ENCODE peak calls at places on chromosomes 6 and 20, in four cellular contexts. K is keratinocyte, S is tibial nerve, Y is progenitor cell of endocrine pancreas. G is an unnamed sample.

GRCh38 chr20:38143238-38143645 is 21.8 kb downstream of the TGM2 start:
- DNase-seq in K (no peak), S (no peak), Y (no peak), G (no peak)

GRCh38 chr6:26026833-26027490 is 60.3 kb upstream of the HFE start:
- DNase-seq in K (no peak), S (peak; percentile 96), Y (peak; percentile 68), G (no peak)

GRCh38 chr20:52048365-52048764 is 143.2 kb downstream of the ZFP64 start:
- DNase-seq in K (no peak), S (no peak), Y (no peak), G (no peak)

GRCh38 chr6:2881358-2881885 is 21.7 kb downstream of the SERPINB9 start:
- DNase-seq in K (no peak), S (no peak), Y (no peak), G (no peak)

GRCh38 chr20:658202-658601 is 5.2 kb upstream of the SRXN1 start:
- DNase-seq in K (no peak), S (no peak), Y (no peak), G (no peak)

GRCh38 chr20:37296371-37296770 is 6.9 kb downstream of the MANBAL start:
- DNase-seq in K (no peak), S (no peak), Y (no peak), G (no peak)

GRCh38 chr6:162377735-162378134 is 349.8 kb downstream of the PRKN start:
- DNase-seq in K (no peak), S (peak; percentile 9), Y (no peak), G (no peak)

GRCh38 chr6:63598251-63599036 is 26.2 kb downstream of the LOC128125822 start:
- DNase-seq in K (no peak), S (peak; percentile 70), Y (peak; percentile 61), G (peak; percentile 25)

GRCh38 chr6:106735136-106735535 is 105.8 kb downstream of the QRSL1 start:
- DNase-seq in K (no peak), S (no peak), Y (no peak), G (no peak)

GRCh38 chr6:128327890-128328289 is 192.5 kb downstream of the PTPRK start:
- DNase-seq in K (no peak), S (no peak), Y (no peak), G (no peak)

GRCh38 chr6:75230484-75231325 is 12.9 kb downstream of the COX7A2 start:
- DNase-seq in K (peak; percentile 9), S (peak; percentile 61), Y (no peak), G (no peak)

GRCh38 chr6:52736145-52736544 is 27.1 kb downstream of the GSTA2 start:
- DNase-seq in K (no peak), S (no peak), Y (no peak), G (no peak)

GRCh38 chr20:3693376-3693775 is 11.6 kb upstream of the ADAM33 start:
- DNase-seq in K (no peak), S (no peak), Y (no peak), G (no peak)

GRCh38 chr6:109073344-109074235 is 21.1 kb downstream of the SESN1 start:
- DNase-seq in K (no peak), S (peak; percentile 74), Y (no peak), G (no peak)

GRCh38 chr6:136956590-136957573 is 34.8 kb downstream of the SLC35D3 start:
- DNase-seq in K (no peak), S (no peak), Y (no peak), G (no peak)

GRCh38 chr6:105503641-105504040 is 100.8 kb upstream of the PREP start:
- DNase-seq in K (no peak), S (no peak), Y (no peak), G (no peak)

GRCh38 chr6:125780540-125781306 is 10.0 kb upstream of the NCOA7 start:
- DNase-seq in K (no peak), S (peak; percentile 57), Y (no peak), G (no peak)

GRCh38 chr20:37593710-37594109 is 66.0 kb upstream of the BLCAP start:
- DNase-seq in K (no peak), S (no peak), Y (no peak), G (no peak)

GRCh38 chr6:5995705-5996686 is 10.7 kb downstream of the NRN1 start:
- DNase-seq in K (no peak), S (peak; percentile 78), Y (peak; percentile 44), G (no peak)

GRCh38 chr6:86355271-86355670 is 582.1 kb upstream of the HTR1E start:
- DNase-seq in K (no peak), S (no peak), Y (no peak), G (no peak)

GRCh38 chr20:23507346-23507745 is 16.4 kb downstream of the CST8 start:
- DNase-seq in K (no peak), S (no peak), Y (no peak), G (no peak)

GRCh38 chr20:39878809-39879208 is 810.2 kb downstream of the MAFB start:
- DNase-seq in K (peak; percentile 55), S (no peak), Y (no peak), G (no peak)

GRCh38 chr6:44960898-44961297 is 367.2 kb upstream of the RUNX2 start:
- DNase-seq in K (no peak), S (no peak), Y (no peak), G (no peak)

GRCh38 chr20:1536893-1537730 is 20.4 kb downstream of the SIRPD start:
- DNase-seq in K (no peak), S (no peak), Y (no peak), G (no peak)

GRCh38 chr20:59785118-59785959 is 148.1 kb downstream of the SYCP2 start:
- DNase-seq in K (no peak), S (peak; percentile 3), Y (no peak), G (no peak)

GRCh38 chr20:56171087-56172012 is 77.2 kb upstream of the MC3R start:
- DNase-seq in K (no peak), S (no peak), Y (no peak), G (no peak)
- TF ChIP-seq CTCF in K (peak; percentile 66), S (peak; percentile 42), Y (no peak), G (no peak)

GRCh38 chr6:46674410-46674809 is 13.3 kb upstream of the TDRD6 start:
- DNase-seq in K (no peak), S (no peak), Y (no peak), G (no peak)

GRCh38 chr6:46676604-46677313 is 10.9 kb upstream of the TDRD6 start:
- DNase-seq in K (no peak), S (no peak), Y (no peak), G (no peak)

DNA sequence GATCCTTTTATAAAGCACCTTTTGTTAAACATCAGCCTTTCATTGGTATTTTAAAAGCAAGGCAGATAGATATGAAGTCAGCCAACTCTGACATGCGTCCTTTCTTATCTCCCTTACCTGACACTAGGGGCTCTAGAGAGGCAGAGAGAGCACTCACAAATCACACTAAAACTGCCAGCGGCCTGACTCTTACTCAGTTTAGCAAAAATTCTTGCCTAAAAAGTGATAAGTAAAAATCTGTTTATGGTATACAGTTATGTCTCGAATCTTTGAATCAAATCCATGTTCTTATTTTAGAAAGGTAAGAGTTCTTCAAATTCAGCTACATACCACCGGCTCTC is 10.4 kb upstream of the TDRD6 start:
- DNase-seq in K (no peak), S (no peak), Y (no peak), G (no peak)
- TF ChIP-seq CTCF in K (peak; percentile 34), S (no peak), Y (peak; percentile 57), G (peak; percentile 20)

DNA sequence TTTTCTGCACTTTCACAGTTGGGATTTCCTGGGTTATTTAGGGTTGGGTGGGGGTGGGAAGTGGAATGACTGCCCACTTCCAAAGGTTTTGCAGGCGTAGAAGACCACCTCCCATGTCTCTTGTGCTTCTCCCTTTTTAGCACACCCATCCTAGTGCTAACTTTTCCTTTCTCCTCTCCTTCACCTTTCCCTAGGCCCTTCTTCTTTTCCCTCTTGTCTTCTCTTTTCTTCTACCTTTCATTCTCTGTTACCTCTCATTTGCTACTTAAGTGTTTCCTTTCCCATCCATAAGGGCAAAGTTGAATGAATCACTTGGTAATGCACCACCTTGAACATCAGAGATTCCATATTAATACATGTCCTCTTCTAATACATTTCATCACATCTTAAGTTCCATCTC is 105.0 kb upstream of the ZNF184 start:
- DNase-seq in K (no peak), S (no peak), Y (no peak), G (no peak)
- TF ChIP-seq CTCF in K (no peak), S (no peak), Y (no peak), G (no peak)

GRCh38 chr20:41135187-41135887 is 2.0 kb upstream of the PLCG1 start:
- DNase-seq in K (no peak), S (no peak), Y (peak; percentile 29), G (no peak)
- TF ChIP-seq CTCF in K (peak; percentile 99), S (peak; percentile 48), Y (peak; percentile 78), G (peak; percentile 67)

GRCh38 chr6:39350723-39351505 is 28.4 kb upstream of the KCNK16 start:
- DNase-seq in K (no peak), S (no peak), Y (no peak), G (no peak)

GRCh38 chr6:39348740-39349139 is 26.2 kb upstream of the KCNK16 start:
- DNase-seq in K (no peak), S (no peak), Y (no peak), G (no peak)

GRCh38 chr6:39347906-39348585 is 25.5 kb upstream of the KCNK16 start:
- DNase-seq in K (no peak), S (peak; percentile 79), Y (peak; percentile 63), G (peak; percentile 88)

GRCh38 chr6:39357998-39358686 is 35.6 kb upstream of the KCNK16 start:
- DNase-seq in K (no peak), S (no peak), Y (no peak), G (no peak)

GRCh38 chr6:39353698-39354315 is 31.3 kb upstream of the KCNK16 start:
- DNase-seq in K (no peak), S (no peak), Y (no peak), G (no peak)
- TF ChIP-seq CTCF in K (no peak), S (no peak), Y (no peak), G (no peak)

DNA sequence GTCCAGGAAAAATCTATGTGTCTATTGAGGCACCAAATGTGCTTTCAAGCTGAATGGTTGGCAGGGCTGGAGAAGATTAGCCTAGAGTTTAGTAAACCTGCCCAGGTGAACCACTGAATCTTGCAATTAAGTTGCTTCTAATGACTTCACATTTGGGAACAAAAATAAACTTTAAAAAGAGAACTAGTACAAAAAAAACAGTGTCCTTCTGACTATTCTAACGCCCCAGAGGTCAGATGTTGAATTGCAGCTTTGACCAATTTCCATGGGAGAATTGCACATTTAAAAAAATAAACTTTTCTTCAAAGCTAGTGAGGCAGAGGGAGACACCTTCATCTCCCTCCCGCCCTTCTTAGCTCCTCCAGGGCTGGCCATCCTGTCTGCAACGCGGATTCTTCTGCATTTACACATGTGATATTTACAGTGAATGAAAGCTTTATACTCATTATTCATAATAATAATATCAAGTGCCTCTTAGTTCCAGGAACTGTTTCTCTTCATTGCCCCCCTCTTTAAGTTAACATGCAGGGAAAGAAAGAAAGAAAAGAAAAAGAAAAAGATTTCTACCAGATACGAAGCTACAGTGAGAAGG is 270.2 kb downstream of the SMOC2 start:
- DNase-seq in K (no peak), S (peak; percentile 39), Y (no peak), G (no peak)
- TF ChIP-seq CTCF in K (no peak), S (peak; percentile 33), Y (peak; percentile 62), G (no peak)

G was measured in D721Med.